ENCODE peak calls at places on chromosomes 3 and 15, in nine cellular contexts. L is CD4-positive, alpha-beta T cell; V is globus pallidus; B is C1 segment of cervical spinal cord; N is aorta; R is hypothalamus; G is IMR-90; D is AG08395; J is RKO. U is an unnamed sample.

GRCh38 chr3:120077726-120078125 is 16.5 kb downstream of the GSK3B start:
- DNase-seq in N (no peak), L (no peak), G (no peak), R (no peak), J (no peak), V (no peak), D (peak; percentile 10), B (no peak), U (no peak)

GRCh38 chr15:59294961-59295741 is 77.5 kb downstream of the MYO1E start:
- DNase-seq in J (peak; percentile 44), V (no peak), D (peak; percentile 78), N (no peak), G (peak; percentile 95), B (no peak), L (no peak), R (no peak), U (no peak)

GRCh38 chr15:40443846-40444245 is 3.1 kb downstream of the BAHD1 start:
- DNase-seq in D (no peak), J (no peak), V (no peak), L (no peak), G (no peak), N (no peak), R (no peak), B (no peak), U (no peak)

GRCh38 chr3:40490916-40491315 is 14.0 kb downstream of the ZNF619 start:
- DNase-seq in B (no peak), R (no peak), G (peak; percentile 54), D (no peak), N (no peak), V (no peak), L (no peak), J (no peak), U (no peak)

GRCh38 chr3:17602126-17602525 is 140.3 kb downstream of the TBC1D5 start:
- DNase-seq in L (no peak), D (no peak), V (no peak), J (peak; percentile 19), B (no peak), N (no peak), G (peak; percentile 52), R (no peak), U (no peak)

GRCh38 chr3:157240413-157240812 is 80.5 kb upstream of the CCNL1 start:
- DNase-seq in L (no peak), N (no peak), J (no peak), G (no peak), R (no peak), B (no peak), D (no peak), V (no peak), U (no peak)

GRCh38 chr3:22089284-22089683 is 338.3 kb upstream of the ZNF385D start:
- DNase-seq in L (no peak), R (no peak), G (peak; percentile 1), N (no peak), V (no peak), D (peak; percentile 3), J (peak; percentile 32), B (no peak), U (no peak)

GRCh38 chr15:27412413-27412812 is 441.4 kb downstream of the GABRG3 start:
- DNase-seq in D (no peak), J (no peak), G (no peak), L (no peak), R (no peak), B (no peak), V (no peak), N (no peak), U (no peak)

GRCh38 chr3:128470134-128470915 is 3.6 kb upstream of the DNAJB8 start:
- DNase-seq in G (no peak), J (no peak), V (no peak), N (no peak), D (no peak), L (no peak), B (no peak), R (no peak), U (no peak)

GRCh38 chr15:80604583-80605506 is 90.3 kb upstream of the ABHD17C start:
- DNase-seq in R (no peak), D (no peak), B (no peak), G (no peak), N (no peak), V (no peak), J (no peak), L (no peak), U (no peak)

GRCh38 chr3:45994661-45995369 is 809 bp downstream of the FYCO1 start:
- DNase-seq in J (peak; percentile 51), R (no peak), D (no peak), N (no peak), G (no peak), B (no peak), V (peak; percentile 29), L (peak; percentile 15), U (no peak)

GRCh38 chr3:121481116-121481895 is 64.5 kb downstream of the POLQ start:
- DNase-seq in N (no peak), G (peak; percentile 68), D (peak; percentile 32), J (no peak), V (no peak), B (no peak), L (no peak), R (no peak), U (no peak)

GRCh38 chr3:107651782-107652181 is 129.0 kb downstream of the BBX start:
- DNase-seq in V (no peak), G (no peak), R (no peak), J (no peak), L (no peak), N (no peak), B (no peak), D (no peak), U (no peak)

GRCh38 chr3:160097478-160097877 is 108.8 kb downstream of the IL12A start:
- DNase-seq in G (no peak), B (no peak), R (no peak), J (no peak), D (no peak), L (no peak), V (no peak), N (no peak), U (no peak)

GRCh38 chr15:83671603-83672002 is 17.7 kb downstream of the ADAMTSL3 start:
- DNase-seq in R (no peak), N (no peak), G (no peak), V (no peak), J (no peak), B (no peak), D (no peak), L (no peak), U (no peak)

GRCh38 chr3:51974963-51975856 is at the start of gene ABHD14A:
- DNase-seq in R (peak; percentile 62), B (no peak), N (peak; percentile 90), V (peak; percentile 76), D (peak; percentile 92), G (peak; percentile 55), L (peak; percentile 60), J (peak; percentile 81), U (no peak)

GRCh38 chr3:14554715-14555114 is 14.6 kb upstream of the GRIP2 start:
- DNase-seq in N (no peak), V (no peak), R (no peak), D (no peak), G (no peak), J (no peak), B (no peak), L (no peak), U (no peak)

GRCh38 chr3:161957467-161957866 is 460.9 kb downstream of the OTOL1 start:
- DNase-seq in J (no peak), R (no peak), L (no peak), B (no peak), D (peak; percentile 18), G (peak; percentile 19), N (no peak), V (no peak), U (no peak)

GRCh38 chr3:115804722-115805121 is 181.4 kb downstream of the GAP43 start:
- DNase-seq in G (peak; percentile 93), B (no peak), N (no peak), R (no peak), L (no peak), D (peak; percentile 70), V (no peak), J (peak; percentile 58), U (no peak)

GRCh38 chr3:86147119-86147518 is 843.8 kb downstream of the VGLL3 start:
- DNase-seq in G (no peak), B (no peak), N (no peak), D (no peak), R (no peak), V (no peak), J (peak; percentile 30), L (no peak), U (no peak)

GRCh38 chr3:13414040-13414729 is 5.9 kb downstream of the NUP210 start:
- DNase-seq in N (no peak), G (no peak), B (no peak), R (no peak), V (peak; percentile 43), L (peak; percentile 60), D (no peak), J (no peak), U (no peak)

U was measured in amygdala.